ENCODE peak calls at places on chromosomes 13 and 19, in seven cellular contexts. Z, S, E, X, U, F and T are unnamed samples.

GRCh38 chr19:38713227-38713649 is 31.0 kb downstream of the CAPN12 start:
- DNase-seq in Z (no peak), S (no peak), E (no peak), X (no peak), U (no peak), F (no peak), T (no peak)

GRCh38 chr19:57850553-57851017 is 926 bp downstream of the ZNF587 start:
- DNase-seq in Z (peak; percentile 32), S (peak; percentile 29), E (peak; percentile 49), X (no peak), U (no peak), F (peak; percentile 35), T (no peak)

GRCh38 chr13:99178636-99179035 is 22.0 kb upstream of the UBAC2 start:
- DNase-seq in Z (no peak), S (no peak), E (no peak), X (no peak), U (no peak), F (no peak), T (no peak)

GRCh38 chr19:46753420-46754155 is 7.3 kb upstream of the STRN4 start:
- DNase-seq in Z (peak; percentile 77), S (peak; percentile 48), E (peak; percentile 78), X (no peak), U (no peak), F (peak; percentile 74), T (no peak)

GRCh38 chr19:4620675-4621074 is 18.6 kb upstream of the TNFAIP8L1 start:
- DNase-seq in Z (no peak), S (no peak), E (no peak), X (no peak), U (no peak), F (no peak), T (no peak)

GRCh38 chr19:55406869-55407624 is 541 bp downstream of the UBE2S start:
- DNase-seq in Z (peak; percentile 70), S (no peak), E (no peak), X (no peak), U (no peak), F (peak; percentile 47), T (no peak)

GRCh38 chr19:18098891-18099622 is 1.5 kb downstream of the MAST3 start:
- DNase-seq in Z (no peak), S (no peak), E (no peak), X (no peak), U (peak; percentile 84), F (peak; percentile 58), T (no peak)

GRCh38 chr19:9735986-9736385 is 32.6 kb downstream of the ZNF846 start:
- DNase-seq in Z (no peak), S (no peak), E (no peak), X (no peak), U (no peak), F (peak; percentile 23), T (no peak)

GRCh38 chr13:48542581-48543341 is 9.9 kb upstream of the RCBTB2 start:
- DNase-seq in Z (no peak), S (peak; percentile 23), E (peak; percentile 49), X (no peak), U (no peak), F (no peak), T (no peak)

GRCh38 chr13:50393641-50394040 is 378.4 kb downstream of the KCNRG start:
- DNase-seq in Z (no peak), S (no peak), E (no peak), X (no peak), U (no peak), F (no peak), T (no peak)

GRCh38 chr13:108496364-108497215 is 132.8 kb upstream of the MYO16 start:
- DNase-seq in Z (peak; percentile 24), S (no peak), E (peak; percentile 46), X (no peak), U (no peak), F (no peak), T (no peak)

GRCh38 chr13:110590577-110590976 is 24.8 kb upstream of the NAXD start:
- DNase-seq in Z (no peak), S (no peak), E (no peak), X (no peak), U (no peak), F (no peak), T (no peak)

GRCh38 chr19:14325863-14326262 is 55.4 kb upstream of the ADGRE5 start:
- DNase-seq in Z (no peak), S (no peak), E (no peak), X (no peak), U (no peak), F (no peak), T (no peak)

GRCh38 chr13:110555601-110556223 is 5.8 kb downstream of the RAB20 start:
- DNase-seq in Z (no peak), S (peak; percentile 84), E (no peak), X (no peak), U (no peak), F (no peak), T (no peak)

GRCh38 chr13:113098163-113098732 is 7.3 kb upstream of the F7 start:
- DNase-seq in Z (no peak), S (no peak), E (no peak), X (no peak), U (no peak), F (no peak), T (no peak)

GRCh38 chr19:55690109-55690768 is 15.2 kb downstream of the EPN1 start:
- DNase-seq in Z (no peak), S (no peak), E (no peak), X (no peak), U (no peak), F (no peak), T (no peak)

GRCh38 chr13:100461309-100462035 is 127.1 kb downstream of the GGACT start:
- DNase-seq in Z (no peak), S (no peak), E (no peak), X (no peak), U (no peak), F (no peak), T (no peak)

GRCh38 chr19:33740811-33741396 is 55.8 kb upstream of the KCTD15 start:
- DNase-seq in Z (no peak), S (peak; percentile 31), E (peak; percentile 84), X (no peak), U (no peak), F (peak; percentile 60), T (peak; percentile 8)

GRCh38 chr13:75226092-75226491 is 255.9 kb downstream of the TBC1D4 start:
- DNase-seq in Z (no peak), S (no peak), E (peak; percentile 62), X (peak; percentile 8), U (no peak), F (peak; percentile 26), T (no peak)

GRCh38 chr19:3073931-3074595 is 11.8 kb upstream of the TLE5 start:
- DNase-seq in Z (peak; percentile 14), S (no peak), E (peak; percentile 53), X (no peak), U (no peak), F (no peak), T (no peak)

GRCh38 chr13:95500136-95500718 is 52.3 kb upstream of the CLDN10 start:
- DNase-seq in Z (no peak), S (no peak), E (no peak), X (no peak), U (no peak), F (no peak), T (no peak)

GRCh38 chr13:23007430-23007829 is 173.3 kb upstream of the SGCG start:
- DNase-seq in Z (no peak), S (no peak), E (no peak), X (no peak), U (no peak), F (no peak), T (no peak)
- H3K9ac ChIP-seq in Z (no peak overlapping the region), S (no peak overlapping the region), E (no peak overlapping the region), X (no peak overlapping the region), U (no peak overlapping the region), F (no peak overlapping the region), T (no peak overlapping the region)

GRCh38 chr13:27911499-27911898 is 8.3 kb upstream of the PDX1 start:
- DNase-seq in Z (no peak), S (no peak), E (no peak), X (no peak), U (no peak), F (no peak), T (no peak)

GRCh38 chr13:27909378-27909777 is 10.4 kb upstream of the PDX1 start:
- DNase-seq in Z (no peak), S (no peak), E (no peak), X (no peak), U (no peak), F (no peak), T (no peak)

GRCh38 chr13:27907139-27907787 is 12.5 kb upstream of the PDX1 start:
- DNase-seq in Z (no peak), S (no peak), E (no peak), X (no peak), U (no peak), F (no peak), T (no peak)

GRCh38 chr13:27905650-27906049 is 14.2 kb upstream of the PDX1 start:
- DNase-seq in Z (no peak), S (no peak), E (no peak), X (no peak), U (no peak), F (no peak), T (peak; percentile 56)
- TF ChIP-seq POLR2AphosphoS5 in Z (no peak), S (no peak), E (no peak), X (no peak), U (no peak), F (no peak), T (no peak)

DNA sequence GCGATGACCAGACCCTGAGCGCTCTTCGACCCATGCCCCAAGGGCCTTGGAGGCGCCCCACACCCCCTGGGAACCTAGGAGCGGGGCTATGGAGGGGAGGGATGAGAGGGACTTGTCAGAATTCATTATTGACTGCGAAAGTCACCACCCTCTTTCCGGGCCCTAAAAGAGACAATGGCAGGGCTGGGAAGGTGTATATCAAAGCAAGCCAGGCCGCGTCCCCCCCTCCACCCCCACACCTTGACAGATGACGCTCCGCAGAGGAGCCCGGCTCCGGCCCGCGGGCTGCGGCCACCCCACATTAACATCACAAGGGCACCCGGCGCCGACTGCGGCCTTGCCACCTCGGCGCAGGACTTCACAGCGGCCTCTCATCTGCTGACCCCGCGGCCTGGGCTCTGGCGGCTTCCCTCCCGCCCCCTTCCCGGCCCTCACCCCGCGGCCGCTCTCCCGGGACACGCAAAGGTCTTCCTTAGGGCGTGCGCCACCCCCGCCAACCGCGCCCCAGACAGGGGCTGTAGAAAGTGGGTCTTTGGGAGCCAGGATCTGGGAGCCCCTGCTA is 2.4 kb downstream of the CDX2 start:
- DNase-seq in Z (peak; percentile 44), S (no peak), E (peak; percentile 80), X (no peak), U (no peak), F (no peak), T (no peak)
- H3K27ac ChIP-seq in Z (no peak overlapping the region), S (no peak overlapping the region), E (no peak overlapping the region), X (no peak overlapping the region), U (no peak overlapping the region), F (no peak overlapping the region), T (no peak overlapping the region)

GRCh38 chr13:103354189-103354588 is 288.0 kb upstream of the SLC10A2 start:
- DNase-seq in Z (peak; percentile 76), S (no peak), E (no peak), X (no peak), U (no peak), F (no peak), T (no peak)

GRCh38 chr13:103350147-103350546 is 283.9 kb upstream of the SLC10A2 start:
- DNase-seq in Z (no peak), S (no peak), E (no peak), X (no peak), U (no peak), F (no peak), T (no peak)

GRCh38 chr13:103349664-103350063 is 283.4 kb upstream of the SLC10A2 start:
- DNase-seq in Z (peak; percentile 48), S (no peak), E (no peak), X (no peak), U (no peak), F (no peak), T (no peak)

GRCh38 chr13:103356226-103356864 is 290.1 kb upstream of the SLC10A2 start:
- DNase-seq in Z (no peak), S (no peak), E (no peak), X (no peak), U (no peak), F (no peak), T (no peak)

GRCh38 chr13:103351035-103351828 is 285.0 kb upstream of the SLC10A2 start:
- DNase-seq in Z (no peak), S (no peak), E (peak; percentile 49), X (no peak), U (no peak), F (no peak), T (no peak)
- H3K9ac ChIP-seq in Z (no peak overlapping the region), S (no peak overlapping the region), E (no peak overlapping the region), X (no peak overlapping the region), U (no peak overlapping the region), F (no peak overlapping the region), T (no peak overlapping the region)